ENCODE peak calls at places on chromosomes 5 and 9, in six cellular contexts. One of them, this sample, is unnamed.

GRCh38 chr9:5450360-5451051 is at the start of gene CD274:
- DNase-seq in Caco-2: peak; percentile 84
- DNase-seq in hepatocyte: peak; percentile 93
- DNase-seq in OCI-LY7: peak; percentile 74
- DNase-seq in cardiac muscle cell: peak; percentile 81
- DNase-seq in suprapubic skin: peak; percentile 92
- DNase-seq in this sample: peak; percentile 90

GRCh38 chr9:126528111-126528510 is 85.6 kb upstream of the LMX1B start:
- DNase-seq in Caco-2: peak; percentile 53
- DNase-seq in hepatocyte: no peak
- DNase-seq in OCI-LY7: no peak
- DNase-seq in cardiac muscle cell: no peak
- DNase-seq in suprapubic skin: no peak
- DNase-seq in this sample: no peak

GRCh38 chr5:135225856-135226560 is 173.0 kb downstream of the MACROH2A1 start:
- DNase-seq in Caco-2: no peak
- DNase-seq in hepatocyte: no peak
- DNase-seq in OCI-LY7: no peak
- DNase-seq in cardiac muscle cell: no peak
- DNase-seq in suprapubic skin: peak; percentile 24
- DNase-seq in this sample: no peak

GRCh38 chr9:20014168-20014567 is 225.3 kb upstream of the SLC24A2 start:
- DNase-seq in Caco-2: no peak
- DNase-seq in hepatocyte: no peak
- DNase-seq in OCI-LY7: no peak
- DNase-seq in cardiac muscle cell: no peak
- DNase-seq in suprapubic skin: no peak
- DNase-seq in this sample: no peak

GRCh38 chr9:35937227-35937626 is 20.7 kb downstream of the OR2S2 start:
- DNase-seq in Caco-2: no peak
- DNase-seq in hepatocyte: no peak
- DNase-seq in OCI-LY7: peak; percentile 44
- DNase-seq in cardiac muscle cell: no peak
- DNase-seq in suprapubic skin: no peak
- DNase-seq in this sample: no peak

GRCh38 chr5:94856257-94856656 is 237.8 kb downstream of the SLF1 start:
- DNase-seq in Caco-2: no peak
- DNase-seq in hepatocyte: no peak
- DNase-seq in OCI-LY7: no peak
- DNase-seq in cardiac muscle cell: no peak
- DNase-seq in suprapubic skin: no peak
- DNase-seq in this sample: no peak

GRCh38 chr5:78108564-78108963 is 185.9 kb downstream of the AP3B1 start:
- DNase-seq in Caco-2: no peak
- DNase-seq in hepatocyte: no peak
- DNase-seq in OCI-LY7: peak; percentile 56
- DNase-seq in cardiac muscle cell: no peak
- DNase-seq in suprapubic skin: no peak
- DNase-seq in this sample: no peak

GRCh38 chr9:89183146-89183545 is 4.5 kb upstream of the SHC3 start:
- DNase-seq in Caco-2: no peak
- DNase-seq in hepatocyte: no peak
- DNase-seq in OCI-LY7: no peak
- DNase-seq in cardiac muscle cell: no peak
- DNase-seq in suprapubic skin: no peak
- DNase-seq in this sample: no peak

GRCh38 chr5:32083981-32084430 is 90.1 kb downstream of the GOLPH3 start:
- DNase-seq in Caco-2: no peak
- DNase-seq in hepatocyte: no peak
- DNase-seq in OCI-LY7: no peak
- DNase-seq in cardiac muscle cell: no peak
- DNase-seq in suprapubic skin: no peak
- DNase-seq in this sample: peak; percentile 46

GRCh38 chr5:138849439-138849838 is 25.7 kb downstream of the LRRTM2 start:
- DNase-seq in Caco-2: no peak
- DNase-seq in hepatocyte: no peak
- DNase-seq in OCI-LY7: no peak
- DNase-seq in cardiac muscle cell: no peak
- DNase-seq in suprapubic skin: no peak
- DNase-seq in this sample: no peak

GRCh38 chr5:67481362-67481761 is 284.8 kb upstream of the CD180 start:
- DNase-seq in Caco-2: no peak
- DNase-seq in hepatocyte: no peak
- DNase-seq in OCI-LY7: no peak
- DNase-seq in cardiac muscle cell: no peak
- DNase-seq in suprapubic skin: no peak
- DNase-seq in this sample: no peak

DNA sequence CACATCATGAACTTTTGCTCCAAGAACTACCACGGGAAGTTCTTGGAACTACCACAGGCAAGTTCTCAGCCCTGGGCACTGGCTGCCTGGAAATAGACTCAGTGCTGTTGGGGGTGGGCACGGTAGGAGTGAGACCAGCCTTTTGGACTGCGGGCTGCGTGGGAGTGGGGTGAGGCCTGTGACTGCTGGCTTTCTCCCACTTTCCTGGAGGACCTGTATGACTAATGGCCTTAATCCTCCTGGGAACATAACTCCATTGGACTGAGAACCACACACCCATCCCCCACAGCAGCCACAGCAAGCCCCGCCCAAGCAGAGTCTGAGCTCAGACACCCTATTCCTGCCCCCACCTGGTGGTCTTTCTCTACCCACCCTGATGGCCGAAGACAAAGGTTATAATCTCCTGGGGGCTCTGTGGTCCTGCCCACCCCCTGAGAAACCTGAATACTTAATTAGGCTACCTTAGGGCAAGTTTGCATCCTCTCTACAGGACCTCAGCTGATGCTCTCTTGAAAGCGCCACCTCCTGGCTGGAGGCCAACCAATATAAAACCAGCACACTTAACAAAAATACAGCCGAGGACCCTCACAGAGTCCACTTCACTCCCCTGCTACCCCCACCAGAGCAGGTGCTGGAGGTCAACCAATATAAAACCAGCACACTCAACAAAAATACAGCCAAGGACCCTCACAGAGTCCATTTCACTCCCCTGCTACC is 112.6 kb downstream of the CACNA1B start:
- DNase-seq in Caco-2: peak; percentile 22
- DNase-seq in hepatocyte: no peak
- DNase-seq in OCI-LY7: no peak
- DNase-seq in cardiac muscle cell: no peak
- DNase-seq in suprapubic skin: no peak
- DNase-seq in this sample: no peak
- H3K9me3 ChIP-seq in Caco-2: peaks cover 3% of the 10 kb centered on the region
- H3K9me3 ChIP-seq in hepatocyte: no peaks in the 10 kb centered on the region
- H3K9me3 ChIP-seq in OCI-LY7: no peaks in the 10 kb centered on the region
- H3K9me3 ChIP-seq in cardiac muscle cell: no peaks in the 10 kb centered on the region
- H3K9me3 ChIP-seq in suprapubic skin: no peaks in the 10 kb centered on the region
- H3K9me3 ChIP-seq in this sample: no peaks in the 10 kb centered on the region

DNA sequence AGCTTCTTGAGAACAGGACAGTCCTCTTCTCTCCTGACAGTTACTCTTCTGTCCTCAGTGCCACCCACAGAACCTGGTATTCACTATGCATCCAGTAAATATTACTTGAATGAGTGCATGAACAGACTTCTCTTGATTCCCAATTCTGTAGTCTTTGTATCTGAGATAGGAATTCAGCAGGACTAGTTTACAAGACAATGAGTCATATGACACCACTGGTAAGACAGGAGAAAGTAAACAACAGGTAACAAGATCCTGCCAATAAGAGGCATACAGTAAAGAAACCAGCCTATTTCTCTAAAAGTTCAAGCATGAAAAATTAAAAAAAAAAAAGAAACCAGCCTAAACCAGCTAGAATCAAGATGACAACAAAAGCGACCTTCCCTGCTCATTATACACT is 6.2 kb downstream of the ZNF883 start:
- DNase-seq in Caco-2: no peak
- DNase-seq in hepatocyte: no peak
- DNase-seq in OCI-LY7: no peak
- DNase-seq in cardiac muscle cell: no peak
- DNase-seq in suprapubic skin: no peak
- DNase-seq in this sample: no peak
- H3K9me3 ChIP-seq in Caco-2: peaks cover 9% of the 10 kb centered on the region
- H3K9me3 ChIP-seq in hepatocyte: peaks cover 9% of the 10 kb centered on the region
- H3K9me3 ChIP-seq in OCI-LY7: no peaks in the 10 kb centered on the region
- H3K9me3 ChIP-seq in cardiac muscle cell: no peaks in the 10 kb centered on the region
- H3K9me3 ChIP-seq in suprapubic skin: peaks cover 22% of the 10 kb centered on the region
- H3K9me3 ChIP-seq in this sample: no peaks in the 10 kb centered on the region

GRCh38 chr5:92513067-92513466 is 1068.0 kb downstream of the NR2F1-AS1 start:
- DNase-seq in Caco-2: no peak
- DNase-seq in hepatocyte: no peak
- DNase-seq in OCI-LY7: no peak
- DNase-seq in cardiac muscle cell: no peak
- DNase-seq in suprapubic skin: no peak
- DNase-seq in this sample: no peak
- H3K9me3 ChIP-seq in Caco-2: peaks cover 11% of the 10 kb centered on the region
- H3K9me3 ChIP-seq in hepatocyte: no peaks in the 10 kb centered on the region
- H3K9me3 ChIP-seq in OCI-LY7: peaks cover 8% of the 10 kb centered on the region
- H3K9me3 ChIP-seq in cardiac muscle cell: no peaks in the 10 kb centered on the region
- H3K9me3 ChIP-seq in suprapubic skin: peaks cover 11% of the 10 kb centered on the region
- H3K9me3 ChIP-seq in this sample: peaks cover 10% of the 10 kb centered on the region

DNA sequence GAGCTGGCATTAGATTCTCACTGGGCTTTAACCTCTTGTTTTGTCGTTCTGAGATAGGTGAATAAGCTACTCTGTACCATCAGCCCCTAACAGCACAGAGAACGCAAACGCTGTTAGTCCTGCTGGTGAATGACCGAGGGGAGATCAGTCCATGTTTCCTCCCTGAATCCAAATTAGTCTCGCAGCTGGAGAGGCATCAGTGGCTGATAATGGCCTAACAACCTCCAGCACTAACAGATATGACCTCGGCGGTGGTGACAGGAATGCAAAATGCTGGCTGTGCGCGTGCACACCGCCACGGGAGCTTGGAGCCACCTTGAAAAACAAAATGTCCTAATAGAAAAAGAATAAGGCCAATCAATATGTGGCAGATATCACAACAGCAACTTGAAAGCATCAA is 77.6 kb upstream of the IRX1 start:
- DNase-seq in Caco-2: no peak
- DNase-seq in hepatocyte: no peak
- DNase-seq in OCI-LY7: no peak
- DNase-seq in cardiac muscle cell: no peak
- DNase-seq in suprapubic skin: no peak
- DNase-seq in this sample: no peak
- H3K9me3 ChIP-seq in Caco-2: no peaks in the 10 kb centered on the region
- H3K9me3 ChIP-seq in hepatocyte: no peaks in the 10 kb centered on the region
- H3K9me3 ChIP-seq in OCI-LY7: no peaks in the 10 kb centered on the region
- H3K9me3 ChIP-seq in cardiac muscle cell: no peaks in the 10 kb centered on the region
- H3K9me3 ChIP-seq in suprapubic skin: no peaks in the 10 kb centered on the region
- H3K9me3 ChIP-seq in this sample: no peaks in the 10 kb centered on the region

GRCh38 chr9:96817973-96818372 is 36.3 kb downstream of the ZNF782 start:
- DNase-seq in Caco-2: no peak
- DNase-seq in hepatocyte: no peak
- DNase-seq in OCI-LY7: no peak
- DNase-seq in cardiac muscle cell: no peak
- DNase-seq in suprapubic skin: no peak
- DNase-seq in this sample: no peak
- H3K9me3 ChIP-seq in Caco-2: peaks cover 63% of the 10 kb centered on the region
- H3K9me3 ChIP-seq in hepatocyte: peaks cover 74% of the 10 kb centered on the region
- H3K9me3 ChIP-seq in OCI-LY7: peaks cover 56% of the 10 kb centered on the region
- H3K9me3 ChIP-seq in cardiac muscle cell: peaks cover 8% of the 10 kb centered on the region
- H3K9me3 ChIP-seq in suprapubic skin: peaks cover 87% of the 10 kb centered on the region
- H3K9me3 ChIP-seq in this sample: peaks cover 53% of the 10 kb centered on the region

GRCh38 chr5:165775094-165775493 is 2269.7 kb downstream of the MAT2B start:
- DNase-seq in Caco-2: no peak
- DNase-seq in hepatocyte: no peak
- DNase-seq in OCI-LY7: no peak
- DNase-seq in cardiac muscle cell: no peak
- DNase-seq in suprapubic skin: no peak
- DNase-seq in this sample: no peak
- H3K9me3 ChIP-seq in Caco-2: no peaks in the 10 kb centered on the region
- H3K9me3 ChIP-seq in hepatocyte: no peaks in the 10 kb centered on the region
- H3K9me3 ChIP-seq in OCI-LY7: no peaks in the 10 kb centered on the region
- H3K9me3 ChIP-seq in cardiac muscle cell: no peaks in the 10 kb centered on the region
- H3K9me3 ChIP-seq in suprapubic skin: no peaks in the 10 kb centered on the region
- H3K9me3 ChIP-seq in this sample: no peaks in the 10 kb centered on the region

DNA sequence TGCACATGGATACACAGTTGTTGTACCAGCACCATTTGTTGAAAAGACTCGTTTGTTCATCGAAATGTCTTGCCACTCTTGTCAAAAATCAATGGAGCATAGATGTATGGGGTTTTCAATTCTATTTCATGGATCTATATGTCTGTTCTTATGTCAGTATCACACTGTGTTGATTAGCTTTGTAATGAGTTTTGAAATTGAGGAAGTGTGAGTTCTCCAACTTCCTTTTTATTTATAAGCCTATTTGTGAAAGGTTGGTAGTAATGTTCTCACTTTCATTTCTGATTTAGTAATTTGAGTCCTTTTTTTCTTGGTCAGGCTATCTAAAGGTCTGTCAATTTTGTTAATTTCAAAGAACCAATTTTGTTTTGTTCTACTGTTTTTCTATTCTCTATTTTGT is 26.1 kb downstream of the ZNF510 start:
- DNase-seq in Caco-2: no peak
- DNase-seq in hepatocyte: no peak
- DNase-seq in OCI-LY7: peak; percentile 16
- DNase-seq in cardiac muscle cell: no peak
- DNase-seq in suprapubic skin: no peak
- DNase-seq in this sample: no peak
- H3K9me3 ChIP-seq in Caco-2: peaks cover 22% of the 10 kb centered on the region
- H3K9me3 ChIP-seq in hepatocyte: peaks cover 20% of the 10 kb centered on the region
- H3K9me3 ChIP-seq in OCI-LY7: peaks cover 32% of the 10 kb centered on the region
- H3K9me3 ChIP-seq in cardiac muscle cell: peaks cover 7% of the 10 kb centered on the region
- H3K9me3 ChIP-seq in suprapubic skin: peaks cover 83% of the 10 kb centered on the region
- H3K9me3 ChIP-seq in this sample: peaks cover 13% of the 10 kb centered on the region

GRCh38 chr5:122779451-122779850 is 4.6 kb downstream of the SNX2 start:
- DNase-seq in Caco-2: no peak
- DNase-seq in hepatocyte: no peak
- DNase-seq in OCI-LY7: no peak
- DNase-seq in cardiac muscle cell: no peak
- DNase-seq in suprapubic skin: no peak
- DNase-seq in this sample: no peak
- H3K9me3 ChIP-seq in Caco-2: peaks cover 2% of the 10 kb centered on the region
- H3K9me3 ChIP-seq in hepatocyte: no peaks in the 10 kb centered on the region
- H3K9me3 ChIP-seq in OCI-LY7: peaks cover 4% of the 10 kb centered on the region
- H3K9me3 ChIP-seq in cardiac muscle cell: no peaks in the 10 kb centered on the region
- H3K9me3 ChIP-seq in suprapubic skin: no peaks in the 10 kb centered on the region
- H3K9me3 ChIP-seq in this sample: no peaks in the 10 kb centered on the region

This sample was measured in right atrium auricular region.